ENCODE peak calls at places on chromosomes 1 and 21, in five cellular contexts. Z, M, O, C and R are unnamed samples.

GRCh38 chr1:166350490-166350889 is 183.7 kb upstream of the FAM78B start:
- DNase-seq in Z (no peak), M (no peak), O (no peak), C (peak; percentile 4), R (no peak)

GRCh38 chr21:45265721-45266517 is 21.8 kb downstream of the POFUT2 start:
- DNase-seq in Z (no peak), M (no peak), O (no peak), C (no peak), R (no peak)

GRCh38 chr1:53589043-53589887 is 130.1 kb downstream of the DMRTB1 start:
- DNase-seq in Z (no peak), M (no peak), O (no peak), C (no peak), R (no peak)

GRCh38 chr1:108591471-108591870 is 31.6 kb downstream of the EEIG2 start:
- DNase-seq in Z (no peak), M (no peak), O (no peak), C (no peak), R (no peak)

GRCh38 chr1:171833091-171833822 is 8.0 kb upstream of the DNM3 start:
- DNase-seq in Z (no peak), M (no peak), O (no peak), C (no peak), R (no peak)

GRCh38 chr1:12619396-12620141 is 1.6 kb upstream of the DHRS3 start:
- DNase-seq in Z (peak; percentile 88), M (peak; percentile 72), O (peak; percentile 63), C (peak; percentile 78), R (peak; percentile 71)

GRCh38 chr1:110673805-110674336 is 869 bp downstream of the KCNA3 start:
- DNase-seq in Z (no peak), M (no peak), O (no peak), C (no peak), R (no peak)

GRCh38 chr1:30413111-30413440 is 310.3 kb downstream of the MATN1 start:
- DNase-seq in Z (no peak), M (no peak), O (no peak), C (no peak), R (no peak)

GRCh38 chr1:214427871-214428277 is 123.5 kb downstream of the PTPN14 start:
- DNase-seq in Z (peak; percentile 95), M (peak; percentile 41), O (peak; percentile 36), C (peak; percentile 63), R (no peak)

GRCh38 chr1:75130312-75130677 is 3.9 kb upstream of the LHX8 start:
- DNase-seq in Z (no peak), M (no peak), O (no peak), C (no peak), R (no peak)

GRCh38 chr1:59116920-59117542 is 179.9 kb upstream of the FGGY start:
- DNase-seq in Z (peak; percentile 56), M (no peak), O (no peak), C (no peak), R (no peak)

GRCh38 chr21:25925936-25926335 is 191.2 kb downstream of the GABPA start:
- DNase-seq in Z (no peak), M (no peak), O (no peak), C (no peak), R (no peak)

GRCh38 chr1:203564024-203564423 is 62.6 kb upstream of the ATP2B4 start:
- DNase-seq in Z (peak; percentile 6), M (no peak), O (no peak), C (no peak), R (no peak)

GRCh38 chr1:117612517-117613248 is 6.8 kb downstream of the TENT5C start:
- DNase-seq in Z (peak; percentile 67), M (no peak), O (no peak), C (no peak), R (no peak)

GRCh38 chr1:167173516-167174184 is 47.0 kb upstream of the POU2F1 start:
- DNase-seq in Z (peak; percentile 89), M (no peak), O (no peak), C (no peak), R (no peak)

GRCh38 chr1:175317795-175318194 is 125.2 kb upstream of the KIAA0040 start:
- DNase-seq in Z (no peak), M (no peak), O (no peak), C (peak; percentile 22), R (no peak)

GRCh38 chr1:198681831-198682756 is 43.3 kb downstream of the PTPRC start:
- DNase-seq in Z (peak; percentile 98), M (peak; percentile 68), O (peak; percentile 89), C (no peak), R (no peak)

GRCh38 chr1:65469889-65470340 is 49.4 kb downstream of the LEPR start:
- DNase-seq in Z (peak; percentile 63), M (no peak), O (no peak), C (peak; percentile 31), R (no peak)

GRCh38 chr1:152486400-152487006 is 24.1 kb upstream of the LCE5A start:
- DNase-seq in Z (no peak), M (no peak), O (no peak), C (peak; percentile 4), R (no peak)

GRCh38 chr1:10943991-10944730 is 68.3 kb upstream of the TARDBP start:
- DNase-seq in Z (peak; percentile 39), M (no peak), O (no peak), C (peak; percentile 56), R (no peak)

GRCh38 chr21:20452935-20453334 is 545.3 kb upstream of the NCAM2 start:
- DNase-seq in Z (no peak), M (no peak), O (no peak), C (no peak), R (no peak)

GRCh38 chr21:28324690-28325089 is 668.0 kb downstream of the LTN1 start:
- DNase-seq in Z (no peak), M (no peak), O (no peak), C (no peak), R (no peak)

GRCh38 chr1:236128646-236129178 is 13.6 kb upstream of the GPR137B start:
- DNase-seq in Z (peak; percentile 29), M (no peak), O (no peak), C (no peak), R (no peak)

GRCh38 chr1:52727114-52727586 is 897 bp downstream of the ZYG11B start:
- DNase-seq in Z (peak; percentile 16), M (peak; percentile 8), O (no peak), C (peak; percentile 25), R (no peak)

GRCh38 chr1:3564921-3565831 is 46.1 kb downstream of the MEGF6 start:
- DNase-seq in Z (no peak), M (no peak), O (peak; percentile 37), C (no peak), R (no peak)

GRCh38 chr1:236692722-236693121 is 6.4 kb downstream of the ACTN2 start:
- DNase-seq in Z (no peak), M (no peak), O (no peak), C (no peak), R (no peak)

GRCh38 chr21:31663584-31664249 is 4.2 kb downstream of the SOD1 start:
- DNase-seq in Z (no peak), M (no peak), O (no peak), C (no peak), R (no peak)

GRCh38 chr1:48530727-48531351 is 58.8 kb upstream of the SPATA6 start:
- DNase-seq in Z (peak; percentile 13), M (peak; percentile 40), O (no peak), C (peak; percentile 71), R (no peak)

GRCh38 chr1:199776768-199777497 is 250.6 kb upstream of the NR5A2 start:
- DNase-seq in Z (no peak), M (no peak), O (no peak), C (no peak), R (no peak)

GRCh38 chr1:168470821-168471473 is 72.8 kb downstream of the XCL2 start:
- DNase-seq in Z (peak; percentile 94), M (no peak), O (no peak), C (peak; percentile 3), R (no peak)

GRCh38 chr1:153567621-153568366 is 2.1 kb upstream of the S100A2 start:
- DNase-seq in Z (peak; percentile 43), M (peak; percentile 48), O (no peak), C (peak; percentile 87), R (no peak)

GRCh38 chr1:54296666-54297065 is 96.7 kb downstream of the MRPL37 start:
- DNase-seq in Z (no peak), M (no peak), O (no peak), C (no peak), R (no peak)